ENCODE peak calls at places on chromosomes 16 and 17, in ten cellular contexts. Q, R, W, Z, P, V, H, S, E and L are unnamed samples.

GRCh38 chr17:76240461-76241204 is at the start of gene RNF157:
- DNase-seq in Q (peak; percentile 64), R (no peak), W (peak; percentile 76), Z (peak; percentile 81), P (peak; percentile 84), V (peak; percentile 77), H (no peak), S (no peak), E (peak; percentile 95), L (peak; percentile 73)

GRCh38 chr17:76872221-76872873 is 4.1 kb downstream of the MGAT5B start:
- DNase-seq in Q (peak; percentile 90), R (peak; percentile 78), W (no peak), Z (no peak), P (no peak), V (peak; percentile 13), H (peak; percentile 89), S (peak; percentile 46), E (no peak), L (no peak)

GRCh38 chr17:80189611-80190010 is 19.8 kb downstream of the CARD14 start:
- DNase-seq in Q (no peak), R (no peak), W (no peak), Z (no peak), P (peak; percentile 48), V (no peak), H (no peak), S (no peak), E (no peak), L (no peak)

GRCh38 chr16:74099530-74099929 is 197.1 kb upstream of the PSMD7 start:
- DNase-seq in Q (no peak), R (no peak), W (no peak), Z (no peak), P (no peak), V (no peak), H (no peak), S (no peak), E (peak; percentile 14), L (no peak)

GRCh38 chr17:48728232-48729231 is at the start of gene HOXB13:
- DNase-seq in Q (peak; percentile 58), R (peak; percentile 38), W (no peak), Z (no peak), P (peak; percentile 74), V (peak; percentile 73), H (no peak), S (no peak), E (peak; percentile 74), L (no peak)

GRCh38 chr17:13650096-13650675 is 48.5 kb upstream of the HS3ST3A1 start:
- DNase-seq in Q (no peak), R (no peak), W (no peak), Z (no peak), P (no peak), V (no peak), H (no peak), S (no peak), E (no peak), L (no peak)

GRCh38 chr16:29641561-29641960 is 21.5 kb upstream of the SPN start:
- DNase-seq in Q (no peak), R (no peak), W (no peak), Z (no peak), P (no peak), V (no peak), H (no peak), S (no peak), E (no peak), L (no peak)

GRCh38 chr17:79987187-79987889 is 48.3 kb downstream of the TBC1D16 start:
- DNase-seq in Q (no peak), R (no peak), W (no peak), Z (no peak), P (no peak), V (no peak), H (peak; percentile 25), S (no peak), E (peak; percentile 30), L (no peak)

GRCh38 chr16:56289862-56290261 is 98.6 kb downstream of the GNAO1 start:
- DNase-seq in Q (no peak), R (no peak), W (no peak), Z (no peak), P (no peak), V (no peak), H (no peak), S (no peak), E (peak; percentile 30), L (no peak)

GRCh38 chr16:21634216-21634615 is 18.2 kb downstream of the IGSF6 start:
- DNase-seq in Q (no peak), R (no peak), W (no peak), Z (no peak), P (no peak), V (no peak), H (peak; percentile 19), S (no peak), E (no peak), L (no peak)

GRCh38 chr17:20266806-20267458 is 200.4 kb downstream of the LGALS9B start:
- DNase-seq in Q (peak; percentile 12), R (peak; percentile 31), W (peak; percentile 77), Z (no peak), P (no peak), V (no peak), H (peak; percentile 66), S (no peak), E (no peak), L (no peak)

GRCh38 chr16:19219836-19220235 is 51.8 kb downstream of the SYT17 start:
- DNase-seq in Q (no peak), R (no peak), W (no peak), Z (no peak), P (no peak), V (no peak), H (no peak), S (no peak), E (no peak), L (no peak)

GRCh38 chr16:84643180-84643583 is 5.1 kb upstream of the KLHL36 start:
- DNase-seq in Q (peak; percentile 94), R (peak; percentile 81), W (peak; percentile 89), Z (no peak), P (no peak), V (peak; percentile 58), H (peak; percentile 93), S (no peak), E (no peak), L (no peak)

GRCh38 chr16:3149630-3150345 is 15.0 kb downstream of the ZNF213 start:
- DNase-seq in Q (peak; percentile 60), R (no peak), W (peak; percentile 79), Z (peak; percentile 84), P (peak; percentile 79), V (peak; percentile 81), H (peak; percentile 42), S (no peak), E (peak; percentile 88), L (peak; percentile 51)
- TF ChIP-seq CTCF in Q (peak; percentile 45), R (peak; percentile 34), W (no peak), Z (no peak), P (peak; percentile 36), V (peak; percentile 30), H (peak; percentile 68), S (peak; percentile 41), E (peak; percentile 64), L (peak; percentile 56)

DNA sequence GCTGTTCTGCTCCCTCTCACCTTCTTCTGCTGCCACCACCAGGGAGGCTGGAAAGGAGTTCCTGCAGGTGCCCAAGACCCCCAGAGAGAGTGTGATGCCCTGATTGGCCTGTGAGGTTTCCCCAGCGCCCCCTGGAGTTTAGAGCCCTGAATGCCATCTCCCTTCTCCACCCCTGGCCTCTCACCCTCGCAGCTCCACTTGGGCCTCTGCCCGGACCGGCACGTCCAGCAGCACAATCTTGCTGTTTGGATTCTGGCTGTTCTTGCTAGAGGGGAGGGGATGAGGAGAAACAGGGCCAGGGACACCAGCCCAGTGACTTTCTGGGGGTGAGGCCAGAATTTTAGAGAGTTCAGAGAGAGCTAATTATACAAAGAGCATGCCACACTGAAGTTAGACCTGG is 12.5 kb upstream of the FAM171A2 start:
- DNase-seq in Q (no peak), R (no peak), W (no peak), Z (peak; percentile 74), P (peak; percentile 47), V (no peak), H (no peak), S (peak; percentile 44), E (peak; percentile 60), L (no peak)
- TF ChIP-seq CTCF in Q (peak; percentile 40), R (peak; percentile 56), W (no peak), Z (peak; percentile 55), P (peak; percentile 43), V (peak; percentile 20), H (peak; percentile 62), S (peak; percentile 69), E (peak; percentile 63), L (peak; percentile 52)

DNA sequence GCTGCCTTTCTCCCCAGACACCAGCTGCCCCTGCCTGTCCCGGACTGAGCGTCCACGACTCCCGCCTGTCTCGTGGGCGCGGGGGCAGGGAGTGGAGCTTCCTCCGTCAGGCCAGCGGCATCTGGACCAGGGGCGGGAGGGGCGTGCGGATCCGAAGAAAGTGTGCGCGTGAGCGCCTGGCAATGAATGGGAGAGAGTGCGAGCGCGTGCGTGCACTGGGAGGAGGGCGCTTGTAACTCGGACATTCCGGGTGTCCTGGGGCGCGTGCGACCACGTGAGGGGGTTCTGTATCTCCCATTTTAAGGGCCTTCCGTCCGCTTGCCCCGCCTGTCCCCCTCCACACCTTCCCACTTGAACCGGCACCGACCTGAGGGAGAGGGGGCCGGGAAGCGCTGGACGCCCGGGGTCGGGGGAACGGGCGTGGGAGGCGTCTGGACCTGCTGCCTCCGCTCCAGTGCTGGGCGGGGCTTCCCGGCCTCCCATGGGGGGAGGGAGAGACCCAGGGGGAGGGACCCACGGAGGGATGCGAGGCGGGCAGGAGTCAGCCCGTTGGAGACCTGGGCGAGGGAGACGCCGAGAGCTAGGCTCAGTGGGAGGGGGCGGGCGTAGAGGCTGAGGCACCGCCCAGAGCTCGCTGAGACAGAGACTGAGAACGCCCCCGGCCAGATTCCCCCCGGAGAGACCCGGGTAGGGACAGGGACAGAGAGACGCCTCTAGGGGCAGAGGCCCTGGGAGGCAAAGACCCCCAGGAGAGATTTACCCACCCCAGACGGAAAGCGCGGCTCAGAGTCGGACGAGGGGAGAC is at the start of gene KREMEN2:
- DNase-seq in Q (no peak), R (no peak), W (no peak), Z (peak; percentile 83), P (peak; percentile 74), V (peak; percentile 21), H (peak; percentile 34), S (no peak), E (peak; percentile 79), L (no peak)
- TF ChIP-seq CTCF in Q (no peak), R (no peak), W (no peak), Z (no peak), P (no peak), V (no peak), H (no peak), S (no peak), E (peak; percentile 42), L (no peak)

DNA sequence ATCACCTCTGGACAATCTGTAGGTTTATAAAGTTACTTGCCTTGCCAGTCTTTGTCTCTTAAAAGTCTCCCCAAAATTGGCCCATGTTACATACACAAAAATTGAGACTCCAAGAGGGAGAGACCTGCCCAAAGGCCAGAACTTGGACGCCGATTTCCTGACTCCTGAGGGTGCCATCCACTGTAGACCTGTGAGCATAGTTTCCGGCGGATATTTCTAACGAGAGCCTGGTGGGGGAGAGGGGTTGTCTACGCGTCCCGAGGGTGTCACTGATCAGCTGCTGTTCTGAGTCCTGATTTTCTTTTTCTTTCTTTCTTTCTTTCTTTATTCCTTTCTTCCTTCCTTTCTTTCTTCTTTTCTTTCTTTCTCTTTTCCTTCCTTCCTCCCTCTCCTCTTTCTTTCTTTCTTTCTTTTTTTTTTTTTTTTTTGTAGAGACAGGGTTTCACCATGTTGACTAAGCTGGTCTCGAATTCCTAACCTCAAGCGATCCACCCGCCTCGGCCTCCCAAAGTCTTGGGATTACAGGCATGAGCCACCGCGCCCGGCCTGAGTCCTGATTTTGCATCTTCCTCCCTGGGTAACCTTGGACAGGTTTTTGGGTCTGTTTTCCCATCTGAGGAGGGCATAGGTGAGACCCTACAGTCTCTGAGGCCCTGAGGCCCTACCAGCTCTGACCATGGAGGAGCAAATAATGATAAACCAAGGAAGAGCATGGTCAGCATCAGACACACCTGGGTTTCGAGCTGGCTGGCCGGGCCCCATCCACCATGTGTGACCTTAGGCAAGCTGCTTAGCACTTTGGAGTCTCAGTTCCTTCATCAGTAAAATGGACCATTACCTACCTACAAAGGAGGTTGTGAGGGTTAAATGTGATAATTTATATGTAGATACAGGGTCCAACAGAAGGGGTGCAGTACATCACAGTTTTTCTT is 959 bp upstream of the NCBP3 start:
- DNase-seq in Q (no peak), R (no peak), W (no peak), Z (no peak), P (no peak), V (no peak), H (no peak), S (no peak), E (no peak), L (no peak)
- TF ChIP-seq CTCF in Q (no peak), R (no peak), W (no peak), Z (no peak), P (no peak), V (no peak), H (no peak), S (no peak), E (no peak), L (no peak)